ENCODE peak calls at places on chromosomes 16 and 17, in ten cellular contexts. C is NCI-H748 treated with DMSO at 0.1 percent for 48 hours; T is nucleus accumbens; K is hippocampal formation; E is NCI-H1694; I is C1 segment of cervical spinal cord; S is SW 1271; H is CD8-positive, alpha-beta memory T cell; Y is activated CD4-positive, alpha-beta memory T cell treated with anti-CD3 and anti-CD28 coated beads, Interleukin-2, amount 10 ng/mL, durations not matched to agents 7 days and 5 days; G is NCI-H1436. P is an unnamed sample.

GRCh38 chr16:76897816-76898215 is 293.2 kb upstream of the MON1B start:
- DNase-seq in C (no peak), T (no peak), K (no peak), E (no peak), I (no peak), S (no peak), H (no peak), Y (no peak), G (no peak), P (peak)

GRCh38 chr17:18967806-18968744 is 16.1 kb downstream of the SLC5A10 start:
- DNase-seq in C (no peak), T (no peak), K (no peak), E (no peak), I (no peak), S (no peak), H (no peak), Y (no peak), G (no peak), P (no peak)

GRCh38 chr16:89511352-89511751 is 3.1 kb downstream of the SPG7 start:
- DNase-seq in C (no peak), T (no peak), K (no peak), E (no peak), I (no peak), S (no peak), H (no peak), Y (no peak), G (no peak), P (no peak)

GRCh38 chr17:10613775-10614513 is 43.2 kb downstream of the MYH3 start:
- DNase-seq in C (no peak), T (no peak), K (no peak), E (no peak), I (no peak), S (no peak), H (no peak), Y (no peak), G (no peak), P (no peak)

GRCh38 chr16:56972898-56973689 is 11.3 kb downstream of the CETP start:
- DNase-seq in C (no peak), T (no peak), K (no peak), E (no peak), I (no peak), S (no peak), H (no peak), Y (no peak), G (no peak), P (no peak)

GRCh38 chr16:29899516-29900101 is at the start of gene SEZ6L2:
- DNase-seq in C (peak), T (peak), K (peak), E (peak), I (no peak), S (peak), H (no peak), Y (peak), G (peak), P (peak)

GRCh38 chr16:80614908-80615696 is 74.3 kb downstream of the DYNLRB2 start:
- DNase-seq in C (no peak), T (no peak), K (no peak), E (no peak), I (no peak), S (peak), H (no peak), Y (no peak), G (no peak), P (peak)

GRCh38 chr17:27315322-27315721 is 21.4 kb downstream of the WSB1 start:
- DNase-seq in C (no peak), T (no peak), K (no peak), E (peak), I (no peak), S (no peak), H (no peak), Y (no peak), G (no peak), P (peak)

GRCh38 chr16:49492090-49492801 is 118.6 kb downstream of the C16orf78 start:
- DNase-seq in C (no peak), T (no peak), K (peak), E (peak), I (no peak), S (no peak), H (no peak), Y (no peak), G (no peak), P (no peak)

GRCh38 chr17:39261286-39261685 is 35.5 kb upstream of the STAC2 start:
- DNase-seq in C (no peak), T (no peak), K (no peak), E (no peak), I (no peak), S (no peak), H (no peak), Y (peak), G (no peak), P (no peak)

GRCh38 chr16:9546438-9546786 is 455.0 kb downstream of the HAPSTR1 start:
- DNase-seq in C (no peak), T (no peak), K (no peak), E (no peak), I (no peak), S (no peak), H (no peak), Y (no peak), G (no peak), P (no peak)

GRCh38 chr17:30375661-30376060 is 3.1 kb upstream of the CPD start:
- DNase-seq in C (no peak), T (no peak), K (no peak), E (no peak), I (no peak), S (no peak), H (no peak), Y (no peak), G (no peak), P (no peak)

GRCh38 chr16:2458887-2459646 is 842 bp upstream of the TEDC2 start:
- DNase-seq in C (no peak), T (no peak), K (no peak), E (no peak), I (no peak), S (no peak), H (no peak), Y (no peak), G (peak), P (no peak)

GRCh38 chr17:37541880-37542675 is 52.4 kb downstream of the DUSP14 start:
- DNase-seq in C (no peak), T (no peak), K (no peak), E (no peak), I (no peak), S (no peak), H (no peak), Y (no peak), G (no peak), P (peak)

GRCh38 chr17:54760836-54761235 is 139.8 kb upstream of the TOM1L1 start:
- DNase-seq in C (no peak), T (no peak), K (no peak), E (no peak), I (no peak), S (no peak), H (no peak), Y (no peak), G (no peak), P (no peak)

P was measured in amniotic epithelial cell.